ENCODE peak calls at places on chromosomes 12 and 14, in six cellular contexts. L, C, A, H, E and X are unnamed samples. For H3K4me1, the result is how much of the 10 kb centered on the place peaks cover.

GRCh38 chr12:18439541-18439940 is 178.2 kb downstream of the PIK3C2G start:
- DNase-seq in L (no peak), C (no peak), H (peak), E (no peak), A (no peak), X (no peak)

GRCh38 chr14:98194821-98195220 is 1077.2 kb downstream of the BCL11B start:
- DNase-seq in A (no peak), H (no peak), E (no peak), L (no peak), C (no peak), X (no peak)

GRCh38 chr14:50666772-50667490 is 1.2 kb downstream of the SAV1 start:
- DNase-seq in E (peak), C (peak), H (peak), L (no peak), A (peak), X (no peak)

GRCh38 chr12:89693639-89694202 is 14.9 kb downstream of the ATP2B1 start:
- DNase-seq in L (no peak), C (no peak), E (no peak), A (no peak), H (peak), X (no peak)

GRCh38 chr12:111993290-111994150 is 19.4 kb downstream of the TMEM116 start:
- DNase-seq in A (no peak), H (no peak), E (no peak), C (peak), L (no peak), X (no peak)

GRCh38 chr12:57896437-57897201 is 44.7 kb upstream of the ATP23 start:
- DNase-seq in A (no peak), E (peak), C (peak), L (peak), H (peak), X (peak)

GRCh38 chr12:59734371-59734770 is 138.5 kb downstream of the SLC16A7 start:
- DNase-seq in L (no peak), A (no peak), C (no peak), H (no peak), E (no peak), X (no peak)

GRCh38 chr12:69410571-69410970 is 51.0 kb downstream of the YEATS4 start:
- DNase-seq in C (no peak), L (no peak), A (no peak), H (no peak), E (no peak), X (no peak)

GRCh38 chr12:64256166-64256800 is 34.2 kb upstream of the KICS2 start:
- DNase-seq in A (peak), E (peak), H (peak), L (no peak), C (no peak), X (no peak)

GRCh38 chr14:105045710-105046326 is 19.4 kb downstream of the GPR132 start:
- DNase-seq in H (no peak), L (peak), E (peak), A (peak), C (peak), X (peak)

GRCh38 chr12:118220697-118221096 is 84.8 kb downstream of the PEBP1 start:
- DNase-seq in E (no peak), L (no peak), C (no peak), H (no peak), A (no peak), X (no peak)

GRCh38 chr12:48810817-48811453 is 7.4 kb upstream of the CACNB3 start:
- DNase-seq in E (no peak), L (no peak), H (peak), A (no peak), C (no peak), X (no peak)

GRCh38 chr12:105670664-105671063 is 340.2 kb downstream of the C12orf75 start:
- DNase-seq in A (no peak), H (peak), E (no peak), C (no peak), L (no peak), X (no peak)

GRCh38 chr14:89349196-89350008 is 67.6 kb downstream of the FOXN3 start:
- DNase-seq in E (peak), H (peak), L (peak), A (peak), C (peak), X (no peak)

GRCh38 chr12:82596484-82596883 is 90.2 kb upstream of the TMTC2 start:
- DNase-seq in E (no peak), C (no peak), H (no peak), A (no peak), L (no peak), X (no peak)

GRCh38 chr14:64998455-64998931 is 11.8 kb downstream of the FNTB start:
- DNase-seq in E (no peak), L (no peak), C (no peak), H (peak), A (no peak), X (no peak)

GRCh38 chr12:117792877-117793424 is 175.8 kb downstream of the KSR2 start:
- DNase-seq in A (no peak), E (no peak), L (no peak), C (no peak), H (no peak), X (no peak)

GRCh38 chr14:67536087-67536486 is 3.0 kb downstream of the PLEKHH1 start:
- DNase-seq in C (no peak), L (no peak), E (no peak), H (no peak), A (no peak), X (no peak)

GRCh38 chr14:57495409-57495808 is 1.8 kb upstream of the CCDC198 start:
- DNase-seq in H (no peak), C (no peak), E (no peak), L (no peak), A (no peak), X (no peak)

GRCh38 chr12:23929906-23930305 is 19.6 kb downstream of the SOX5 start:
- DNase-seq in A (no peak), E (no peak), C (no peak), L (no peak), H (no peak), X (no peak)

GRCh38 chr12:33514893-33515292 is 75.3 kb upstream of the SYT10 start:
- DNase-seq in C (no peak), E (no peak), H (no peak), A (no peak), L (no peak), X (no peak)

GRCh38 chr12:6124411-6125151 is at the start of gene VWF:
- DNase-seq in E (no peak), L (no peak), A (no peak), C (peak), H (no peak), X (no peak)

GRCh38 chr12:40262657-40263056 is 37.9 kb downstream of the LRRK2 start:
- DNase-seq in A (peak), E (no peak), C (no peak), L (no peak), H (no peak), X (no peak)

GRCh38 chr14:101506921-101507300 is 54.4 kb upstream of the DIO3 start:
- DNase-seq in H (no peak), C (peak), E (no peak), L (peak), A (no peak), X (peak)

GRCh38 chr14:104973215-104974145 is 4.7 kb downstream of the AHNAK2 start:
- DNase-seq in L (peak), C (peak), E (no peak), H (peak), A (no peak), X (peak)

GRCh38 chr12:116236148-116236731 is 41.3 kb downstream of the MED13L start:
- DNase-seq in C (peak), H (peak), A (peak), E (no peak), L (peak), X (peak)
- H3K4me1 ChIP-seq in C (under half), H (under half), A (under half), E (under half), L (half or more), X (under half)

DNA sequence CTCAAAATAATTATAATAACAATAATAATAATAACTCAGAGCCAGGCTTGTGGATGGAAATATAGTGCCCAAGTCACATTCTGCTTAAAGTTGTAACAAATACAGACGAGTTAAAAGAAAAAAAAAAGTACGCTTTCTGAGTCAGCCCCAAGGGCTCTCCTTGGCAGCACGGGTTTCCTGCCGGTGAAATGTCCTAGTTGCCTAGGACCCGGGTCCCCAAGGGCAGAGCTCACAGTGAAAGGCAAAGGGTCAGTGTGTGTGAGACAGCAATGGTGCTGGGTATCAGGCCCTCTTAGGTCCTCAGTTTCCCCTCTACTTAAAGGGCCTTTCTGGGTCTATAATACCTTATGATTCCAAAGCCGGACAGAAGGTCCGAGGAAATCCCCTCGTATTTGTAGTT is 96.3 kb upstream of the CLMN start:
- DNase-seq in A (no peak), C (no peak), H (no peak), L (peak), E (no peak), X (no peak)
- H3K4me1 ChIP-seq in A (under half), C (under half), H (under half), L (under half), E (under half), X (under half)

GRCh38 chr12:110658882-110659281 is 30.0 kb downstream of the HVCN1 start:
- DNase-seq in E (no peak), C (no peak), A (no peak), L (no peak), H (no peak), X (no peak)

GRCh38 chr12:110658242-110658641 is 30.7 kb downstream of the HVCN1 start:
- DNase-seq in L (no peak), C (no peak), A (no peak), H (no peak), E (no peak), X (no peak)

GRCh38 chr12:110656071-110656655 is 32.8 kb downstream of the HVCN1 start:
- DNase-seq in A (no peak), L (no peak), C (no peak), E (no peak), H (no peak), X (no peak)

GRCh38 chr12:110661337-110661972 is 27.5 kb downstream of the HVCN1 start:
- DNase-seq in H (no peak), L (peak), C (peak), E (no peak), A (peak), X (peak)

DNA sequence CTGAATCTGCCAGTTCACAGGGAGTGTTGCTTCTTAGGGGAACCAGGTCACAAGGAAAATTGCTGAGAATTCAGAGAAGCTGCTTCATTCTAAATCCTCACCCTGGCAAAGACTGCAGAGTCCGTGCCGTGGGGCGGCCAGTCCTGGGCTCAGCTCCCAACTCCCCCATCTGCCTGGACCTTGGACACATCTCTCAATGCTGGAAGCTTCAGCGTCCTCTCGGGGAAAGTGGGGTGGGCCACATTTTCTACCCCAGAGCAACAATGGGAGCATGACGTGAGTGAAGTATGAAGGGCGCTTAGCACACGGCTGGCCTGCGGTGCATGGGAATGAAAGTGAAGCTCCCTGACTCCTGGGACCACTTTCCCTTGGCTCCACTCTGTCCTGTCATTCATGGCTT is 31.2 kb downstream of the HVCN1 start:
- DNase-seq in L (no peak), A (no peak), H (no peak), C (no peak), E (no peak), X (no peak)
- H3K4me1 ChIP-seq in L (under half), A (under half), H (under half), C (under half), E (under half), X (under half)

GRCh38 chr12:124491310-124491709 is 76.1 kb downstream of the NCOR2 start:
- DNase-seq in C (no peak), L (no peak), A (no peak), H (no peak), E (no peak), X (no peak)

GRCh38 chr12:124488520-124488919 is 78.9 kb downstream of the NCOR2 start:
- DNase-seq in E (no peak), A (no peak), L (peak), H (no peak), C (no peak), X (no peak)

GRCh38 chr12:124489220-124489619 is 78.2 kb downstream of the NCOR2 start:
- DNase-seq in L (no peak), H (no peak), E (no peak), C (no peak), A (no peak), X (no peak)

GRCh38 chr12:124490584-124491305 is 76.7 kb downstream of the NCOR2 start:
- DNase-seq in L (peak), H (no peak), A (no peak), E (no peak), C (peak), X (peak)

GRCh38 chr12:124489915-124490583 is 77.4 kb downstream of the NCOR2 start:
- DNase-seq in L (no peak), A (no peak), E (no peak), H (no peak), C (no peak), X (no peak)
- H3K4me1 ChIP-seq in L (under half), A (under half), E (under half), H (under half), C (under half), X (half or more)